ENCODE peak calls at places on chromosomes 3 and 15, in seven cellular contexts. B is EL; N is HCEC 1CT; O is T47D; E is stimulated activated naive CD4-positive, alpha-beta T cell treated with Interleukin-2 at 50 U/mL for 16 hours; M is transverse colon; H is GM20000. A is an unnamed sample.

GRCh38 chr3:185460719-185461350 is 38.0 kb downstream of the TMEM41A start:
- DNase-seq in B (peak), O (peak), M (no peak), N (peak), H (peak), E (no peak), A (peak)

GRCh38 chr15:93955197-93955596 is 276.2 kb upstream of the MCTP2 start:
- DNase-seq in E (no peak), N (no peak), M (no peak), H (no peak), B (no peak), O (no peak), A (no peak)

GRCh38 chr3:28667646-28668376 is 319.2 kb upstream of the AZI2 start:
- DNase-seq in M (peak), N (peak), O (peak), E (peak), B (peak), H (peak), A (peak)

GRCh38 chr3:110697961-110698360 is 373.7 kb upstream of the NECTIN3 start:
- DNase-seq in N (peak), B (peak), M (no peak), H (no peak), O (no peak), E (no peak), A (peak)

GRCh38 chr3:90091557-90091956 is 984.1 kb downstream of the EPHA3 start:
- DNase-seq in H (no peak), B (no peak), N (peak), M (peak), O (no peak), E (no peak), A (peak)

GRCh38 chr15:33380406-33380805 is 69.6 kb downstream of the RYR3 start:
- DNase-seq in H (no peak), E (no peak), O (no peak), N (no peak), B (no peak), M (no peak), A (no peak)

GRCh38 chr3:187041362-187042061 is 97.8 kb downstream of the RPL39L start:
- DNase-seq in B (peak), H (no peak), N (no peak), O (no peak), M (no peak), E (peak), A (no peak)

GRCh38 chr3:42172047-42172654 is 81.0 kb downstream of the TRAK1 start:
- DNase-seq in O (no peak), H (no peak), M (no peak), E (no peak), B (no peak), N (no peak), A (no peak)

GRCh38 chr3:140505256-140505655 is 172.6 kb upstream of the TRIM42 start:
- DNase-seq in E (no peak), N (no peak), M (no peak), O (no peak), B (no peak), H (peak), A (no peak)

GRCh38 chr3:5376761-5377160 is 189.3 kb downstream of the EDEM1 start:
- DNase-seq in H (no peak), N (no peak), B (no peak), M (peak), O (no peak), E (no peak), A (no peak)

GRCh38 chr15:41501961-41502786 is 8.5 kb downstream of the ITPKA start:
- DNase-seq in N (no peak), H (peak), M (no peak), O (no peak), B (no peak), E (peak), A (no peak)

GRCh38 chr3:158668506-158668905 is 3.9 kb downstream of the LXN start:
- DNase-seq in H (no peak), O (no peak), M (no peak), E (no peak), N (no peak), B (no peak), A (peak)

GRCh38 chr3:45437388-45437787 is 49.0 kb downstream of the LARS2 start:
- DNase-seq in O (no peak), E (no peak), N (peak), H (no peak), B (peak), M (no peak), A (peak)

GRCh38 chr3:68808563-68808962 is 123.8 kb downstream of the TAFA4 start:
- DNase-seq in B (no peak), M (no peak), H (no peak), O (no peak), E (no peak), N (no peak), A (no peak)

GRCh38 chr3:87333393-87333892 is 57.1 kb upstream of the POU1F1 start:
- DNase-seq in H (no peak), M (no peak), N (peak), O (peak), E (peak), B (peak), A (peak)